ENCODE peak calls at places on chromosomes 5 and 9, in four cellular contexts. K is pancreas, I is tibial artery, V is epithelial cell of esophagus. H is an unnamed sample.

GRCh38 chr9:114448706-114449105 is 56.6 kb downstream of the WHRN start:
- DNase-seq in K (no peak), I (no peak), V (no peak), H (peak; percentile 3)

GRCh38 chr5:11588803-11589202 is 315.4 kb downstream of the CTNND2 start:
- DNase-seq in I (no peak), V (no peak), K (no peak), H (no peak)

GRCh38 chr9:22129134-22129533 is 120.0 kb upstream of the CDKN2B start:
- DNase-seq in I (no peak), V (no peak), K (no peak), H (peak; percentile 59)

GRCh38 chr5:181126841-181127240 is 4.1 kb downstream of the OR2V1 start:
- DNase-seq in I (no peak), V (no peak), K (no peak), H (no peak)

GRCh38 chr5:147554285-147554817 is 44.5 kb upstream of the DPYSL3 start:
- DNase-seq in I (no peak), V (peak; percentile 32), K (no peak), H (peak; percentile 90)

GRCh38 chr5:138905541-138905940 is 30.4 kb upstream of the LRRTM2 start:
- DNase-seq in V (peak; percentile 78), K (no peak), I (no peak), H (peak; percentile 36)

GRCh38 chr5:93581738-93582414 is 857 bp upstream of the NR2F1-AS1 start:
- DNase-seq in K (no peak), V (peak; percentile 34), I (no peak), H (peak; percentile 86)

GRCh38 chr9:100595391-100596199 is 17.7 kb downstream of the CAVIN4 start:
- DNase-seq in V (peak; percentile 65), K (no peak), I (no peak), H (peak; percentile 79)

GRCh38 chr5:6902597-6902996 is 189.4 kb downstream of the TENT4A start:
- DNase-seq in K (no peak), V (no peak), I (no peak), H (no peak)

GRCh38 chr9:88187631-88188030 is 49.4 kb upstream of the SPATA31C2 start:
- DNase-seq in I (no peak), V (no peak), K (no peak), H (no peak)

GRCh38 chr5:37838152-37838932 is 1.5 kb downstream of the GDNF start:
- DNase-seq in V (no peak), I (no peak), K (peak; percentile 21), H (peak; percentile 32)

GRCh38 chr5:14332038-14332631 is 189.0 kb downstream of the TRIO start:
- DNase-seq in V (no peak), K (no peak), I (no peak), H (no peak)

GRCh38 chr9:20683351-20684034 is 566 bp upstream of the FOCAD start:
- DNase-seq in K (peak; percentile 30), I (peak; percentile 88), V (peak; percentile 69), H (peak; percentile 89)

GRCh38 chr5:75049581-75050274 is 2.6 kb downstream of the GCNT4 start:
- DNase-seq in I (peak; percentile 41), K (peak; percentile 56), V (peak; percentile 86), H (peak; percentile 74)
- TF ChIP-seq CTCF in I (peak; percentile 53), K (peak; percentile 69), V (peak; percentile 95), H (peak; percentile 92)

GRCh38 chr5:173172166-173172565 is 27.8 kb downstream of the BNIP1 start:
- DNase-seq in K (no peak), I (no peak), V (no peak), H (no peak)
- TF ChIP-seq CTCF in K (no peak), I (no peak), V (no peak), H (no peak)

DNA sequence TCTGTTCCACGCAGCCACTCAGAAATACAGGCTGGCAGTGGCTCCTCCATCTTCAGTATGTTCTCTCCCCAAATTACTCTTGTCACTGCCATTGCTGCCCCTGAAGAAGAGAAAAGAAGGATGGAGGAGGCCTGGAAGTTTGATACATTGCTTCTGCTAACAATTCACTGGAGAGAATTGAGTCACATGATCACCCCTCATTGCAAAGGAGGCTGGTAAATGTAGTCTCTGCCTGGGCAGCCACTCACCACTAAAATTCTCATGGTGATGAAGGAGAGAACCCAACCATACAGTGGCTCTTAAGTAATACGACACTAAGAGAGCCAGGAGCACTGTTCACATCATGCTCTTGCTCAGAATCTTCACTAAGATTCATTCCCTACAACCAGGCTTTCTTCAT is 112.0 kb downstream of the DOCK8 start:
- DNase-seq in K (no peak), V (no peak), I (no peak), H (no peak)
- TF ChIP-seq CTCF in K (no peak), V (no peak), I (no peak), H (no peak)

GRCh38 chr9:126510564-126510963 is 103.2 kb upstream of the LMX1B start:
- DNase-seq in I (no peak), V (no peak), K (no peak), H (no peak)
- TF ChIP-seq CTCF in I (no peak), V (no peak), K (no peak), H (no peak)

DNA sequence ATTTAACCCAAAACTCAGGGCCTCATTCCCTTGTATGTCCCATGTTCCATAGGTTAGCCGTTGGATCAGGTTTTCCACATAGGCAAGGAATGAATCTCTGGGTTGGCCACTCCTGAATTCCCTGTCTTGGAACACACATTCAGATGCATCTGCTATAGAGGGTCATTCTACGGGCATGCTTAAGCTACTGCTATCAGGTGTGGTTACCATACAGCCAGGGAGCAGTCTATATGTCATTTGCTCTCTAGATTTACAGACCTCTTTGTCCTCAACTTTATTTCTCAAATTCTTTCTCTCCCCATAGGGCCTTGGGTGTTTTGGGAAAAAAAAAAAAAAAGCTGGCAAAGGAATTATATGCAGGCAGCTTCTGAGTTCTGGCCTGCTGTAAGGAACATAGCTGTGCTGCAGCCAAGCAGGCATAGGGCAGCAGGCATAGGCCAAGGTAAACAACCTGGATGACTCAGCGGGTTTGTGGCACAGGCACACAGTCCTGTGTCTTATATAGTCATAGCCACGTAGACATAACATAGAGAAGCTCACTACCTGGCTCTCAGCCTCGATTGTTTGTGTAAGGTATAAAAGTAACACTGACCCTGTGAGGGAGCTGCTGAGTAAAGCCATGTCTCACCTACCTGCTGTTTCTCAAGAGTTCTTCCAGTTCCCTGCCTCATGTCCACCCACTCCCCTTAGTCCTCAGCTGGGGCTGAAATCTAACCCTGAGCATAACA is 141.5 kb downstream of the OSTF1 start:
- DNase-seq in K (peak; percentile 81), I (peak; percentile 72), V (peak; percentile 97), H (peak; percentile 24)
- TF ChIP-seq CTCF in K (no peak), I (no peak), V (peak; percentile 44), H (no peak)

DNA sequence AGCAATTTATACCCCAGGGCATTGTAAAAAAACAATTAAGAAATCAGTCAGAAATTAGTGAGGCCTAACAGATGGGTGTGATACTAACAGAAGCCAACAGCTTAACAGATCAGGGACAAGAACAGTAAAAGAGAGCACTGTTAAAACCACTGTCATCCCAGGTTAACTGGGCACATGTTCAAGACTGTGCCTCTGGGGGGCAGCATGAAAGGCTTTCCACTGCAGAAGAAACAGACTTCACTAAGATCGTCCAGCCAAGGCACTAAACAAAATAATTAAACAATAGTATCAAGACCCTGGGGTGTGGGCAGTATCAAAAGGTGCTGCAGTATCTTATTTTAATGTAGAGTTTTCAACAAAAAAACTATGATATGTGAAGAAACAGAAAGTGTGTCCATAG is 43.5 kb downstream of the FBN2 start:
- DNase-seq in V (no peak), I (no peak), K (no peak), H (no peak)
- TF ChIP-seq CTCF in V (no peak), I (no peak), K (no peak), H (peak; percentile 26)

DNA sequence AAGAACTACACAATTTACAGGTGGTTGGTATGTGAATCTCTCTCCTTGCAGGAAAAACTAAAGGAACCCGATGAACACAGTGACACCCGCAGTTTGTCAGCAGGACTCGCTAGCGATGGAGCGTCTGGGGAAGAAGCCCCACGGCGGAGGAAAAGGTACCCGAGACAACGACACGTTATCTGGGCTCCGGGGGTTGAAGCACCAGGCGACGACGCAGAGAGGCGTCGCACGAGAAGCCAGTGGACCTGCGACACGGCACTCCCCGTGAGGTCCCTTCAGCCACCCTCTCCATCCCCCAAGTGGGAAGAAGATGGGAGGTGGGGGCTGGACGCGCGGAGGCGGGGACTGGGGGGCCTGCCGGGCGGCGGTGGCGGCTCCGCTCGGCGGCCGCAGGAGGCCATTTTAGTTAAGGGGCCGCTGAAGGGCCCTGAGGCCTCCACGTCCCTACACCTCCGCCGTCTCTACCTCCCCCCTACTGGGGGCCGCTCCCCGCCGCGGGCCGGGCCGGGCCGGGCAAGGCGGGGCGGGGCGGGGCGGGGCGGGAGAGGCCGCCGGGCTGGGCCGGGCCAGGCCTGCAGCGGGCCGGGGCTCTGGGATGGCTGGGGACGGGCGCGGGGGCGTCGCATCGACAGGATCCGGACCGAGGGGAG is 874 bp downstream of the ZFR start:
- DNase-seq in I (no peak), K (peak; percentile 46), V (peak; percentile 36), H (peak; percentile 35)
- TF ChIP-seq CTCF in I (no peak), K (no peak), V (no peak), H (no peak)

DNA sequence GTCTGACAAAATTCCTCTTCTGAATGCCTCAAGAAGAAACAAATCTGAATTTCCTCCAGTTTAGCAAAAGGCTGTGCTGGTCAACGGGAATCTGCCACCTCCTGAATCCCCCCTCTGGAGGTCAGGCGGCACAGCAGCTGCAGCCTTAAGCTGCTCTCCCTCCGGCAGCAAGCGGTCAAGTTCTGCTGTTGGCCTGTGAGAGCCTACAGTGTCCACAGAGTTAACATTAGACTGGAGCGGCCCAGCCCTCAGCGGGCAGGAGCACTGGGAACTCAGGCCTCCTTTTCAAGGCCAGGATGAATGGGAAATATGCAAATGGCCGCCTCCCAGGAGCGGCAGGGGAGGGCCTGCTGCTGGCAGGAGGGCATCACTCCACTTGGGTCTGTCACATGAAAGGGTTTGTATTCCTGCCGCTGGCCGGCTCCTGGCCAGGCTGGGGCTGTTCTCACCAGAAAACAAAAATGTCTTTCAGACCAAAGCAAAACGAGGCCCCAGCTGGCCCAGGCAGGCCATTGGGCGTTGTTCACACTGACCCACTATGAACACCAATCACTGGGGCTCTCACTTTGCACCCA is 8.2 kb downstream of the ACSL6 start:
- DNase-seq in K (peak; percentile 49), V (no peak), I (no peak), H (peak; percentile 20)
- TF ChIP-seq CTCF in K (no peak), V (no peak), I (no peak), H (peak; percentile 22)

H was measured in fibroblast of pulmonary artery.